ENCODE peak calls at places on chromosomes 2 and 18, in six cellular contexts. H, Y, U, K, L and D are unnamed samples.

GRCh38 chr2:150339951-150340350 is 147.5 kb downstream of the RND3 start:
- DNase-seq in K (no peak), Y (no peak), U (no peak), H (peak; percentile 20), L (no peak), D (no peak)

GRCh38 chr2:65383571-65384488 is 48.6 kb downstream of the SPRED2 start:
- DNase-seq in H (peak; percentile 56), K (peak; percentile 57), L (no peak), U (no peak), Y (no peak), D (no peak)

GRCh38 chr18:65938592-65939372 is 188.0 kb downstream of the CDH7 start:
- DNase-seq in Y (no peak), H (no peak), L (no peak), U (no peak), K (peak; percentile 50), D (no peak)

GRCh38 chr2:16122556-16122955 is 182.2 kb downstream of the MYCN start:
- DNase-seq in H (no peak), Y (no peak), K (no peak), U (no peak), L (no peak), D (no peak)

GRCh38 chr2:118686364-118686763 is 161.1 kb downstream of the EN1 start:
- DNase-seq in L (no peak), Y (peak; percentile 48), K (no peak), U (no peak), H (no peak), D (no peak)

GRCh38 chr2:17429130-17429529 is 89.1 kb downstream of the RAD51AP2 start:
- DNase-seq in U (no peak), Y (peak; percentile 60), L (no peak), K (no peak), H (peak; percentile 3), D (no peak)

GRCh38 chr2:216285641-216286156 is 86.6 kb downstream of the MARCHF4 start:
- DNase-seq in K (no peak), L (no peak), Y (no peak), H (no peak), U (no peak), D (no peak)

GRCh38 chr2:237289134-237289533 is 124.8 kb downstream of the COL6A3 start:
- DNase-seq in U (no peak), K (no peak), L (no peak), H (no peak), Y (no peak), D (peak; percentile 73)

GRCh38 chr2:49192041-49192440 is 37.7 kb upstream of the FSHR start:
- DNase-seq in K (no peak), L (no peak), Y (no peak), H (no peak), U (no peak), D (no peak)

GRCh38 chr2:9261231-9261883 is 54.7 kb downstream of the ASAP2 start:
- DNase-seq in K (no peak), H (no peak), L (no peak), U (no peak), Y (no peak), D (peak; percentile 85)

GRCh38 chr18:35458677-35459441 is 38.9 kb downstream of the INO80C start:
- DNase-seq in Y (no peak), L (no peak), H (peak; percentile 79), K (peak; percentile 30), U (no peak), D (peak; percentile 74)

GRCh38 chr18:34028341-34028740 is 196.4 kb downstream of the NOL4 start:
- DNase-seq in U (no peak), H (no peak), Y (no peak), L (no peak), K (no peak), D (no peak)

GRCh38 chr18:8559612-8560011 is 49.6 kb upstream of the RAB12 start:
- DNase-seq in U (no peak), L (no peak), H (peak; percentile 18), K (no peak), Y (no peak), D (no peak)

GRCh38 chr18:31946305-31947046 is 3.5 kb upstream of the TRAPPC8 start:
- DNase-seq in K (no peak), H (no peak), U (no peak), L (no peak), Y (no peak), D (no peak)

GRCh38 chr2:26805241-26805676 is 19.4 kb downstream of the CENPA start:
- DNase-seq in L (no peak), K (no peak), H (peak; percentile 87), U (no peak), Y (peak; percentile 100), D (no peak)

GRCh38 chr2:220064282-220065042 is 437.0 kb downstream of the SLC4A3 start:
- DNase-seq in H (no peak), Y (no peak), K (no peak), U (no peak), L (no peak), D (no peak)

GRCh38 chr2:220068877-220069276 is 441.4 kb downstream of the SLC4A3 start:
- DNase-seq in U (no peak), K (no peak), L (no peak), Y (no peak), H (no peak), D (no peak)

DNA sequence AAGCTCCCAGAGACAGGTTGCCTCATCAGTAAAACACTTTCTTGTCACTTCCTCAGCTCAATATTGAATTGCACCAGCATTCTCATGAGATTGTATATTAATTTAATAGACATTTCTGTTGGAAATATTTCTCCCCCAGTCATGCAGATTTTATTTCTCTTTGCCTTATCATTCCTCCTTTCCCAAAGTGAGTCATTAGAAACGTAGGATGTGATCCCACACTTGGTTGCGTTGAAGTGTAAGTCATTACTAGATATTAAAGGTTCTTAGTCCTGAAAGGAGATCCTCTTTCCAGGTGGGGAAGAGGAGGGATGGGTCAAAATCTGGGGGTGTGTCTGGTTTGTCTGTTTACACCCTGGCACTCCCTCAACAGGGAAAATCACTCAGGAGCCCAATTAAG is 438.2 kb downstream of the SLC4A3 start:
- DNase-seq in H (peak; percentile 23), Y (no peak), K (no peak), U (no peak), L (no peak), D (no peak)
- H3K4me3 ChIP-seq in H (no peak overlapping the region), Y (no peak overlapping the region), K (no peak overlapping the region), U (no peak overlapping the region), L (no peak overlapping the region), D (no peak overlapping the region)

GRCh38 chr2:96542357-96542977 is 5.9 kb downstream of the ARID5A start:
- DNase-seq in U (no peak), Y (no peak), K (no peak), L (peak; percentile 37), H (no peak), D (no peak)
- H3K4me1 ChIP-seq in U (peaks cover 84% of the 10 kb centered on the region), Y (peaks cover 23% of the 10 kb centered on the region), K (peaks cover 10% of the 10 kb centered on the region), L (peaks cover 27% of the 10 kb centered on the region), H (peaks cover 22% of the 10 kb centered on the region), D (peaks cover 41% of the 10 kb centered on the region)

GRCh38 chr18:28149810-28150420 is 27.0 kb downstream of the CDH2 start:
- DNase-seq in Y (no peak), L (no peak), U (no peak), H (no peak), K (no peak), D (no peak)

GRCh38 chr18:28153485-28154065 is 23.4 kb downstream of the CDH2 start:
- DNase-seq in U (no peak), L (no peak), Y (no peak), K (no peak), H (peak; percentile 60), D (no peak)

GRCh38 chr18:28151434-28151833 is 25.5 kb downstream of the CDH2 start:
- DNase-seq in H (no peak), U (no peak), L (no peak), Y (no peak), K (no peak), D (no peak)

GRCh38 chr18:28150925-28151324 is 26.0 kb downstream of the CDH2 start:
- DNase-seq in Y (no peak), K (no peak), H (no peak), U (no peak), L (no peak), D (no peak)

GRCh38 chr18:28152354-28152753 is 24.6 kb downstream of the CDH2 start:
- DNase-seq in Y (no peak), L (no peak), K (no peak), U (no peak), H (no peak), D (no peak)
- TF ChIP-seq CTCF in Y (no peak), L (no peak), K (no peak), U (no peak), H (no peak), D (no peak)

GRCh38 chr2:7726989-7727388 is 809.8 kb downstream of the RNF144A start:
- DNase-seq in U (no peak), Y (no peak), K (no peak), H (no peak), L (no peak), D (no peak)
- H3K4me3 ChIP-seq in U (peak overlapping the region; percentile 48), Y (no peak overlapping the region), K (no peak overlapping the region), H (no peak overlapping the region), L (peak overlapping the region; percentile 28), D (no peak overlapping the region)

GRCh38 chr18:28116461-28116860 is 60.5 kb downstream of the CDH2 start:
- DNase-seq in H (no peak), U (no peak), K (no peak), Y (no peak), L (no peak), D (no peak)
- H3K4me1 ChIP-seq in H (peaks cover 6% of the 10 kb centered on the region), U (no peaks in the 10 kb centered on the region), K (no peaks in the 10 kb centered on the region), Y (peaks cover 6% of the 10 kb centered on the region), L (no peaks in the 10 kb centered on the region), D (no peaks in the 10 kb centered on the region)

GRCh38 chr2:199797431-199797830 is 53.6 kb downstream of the FTCDNL1 start:
- DNase-seq in K (no peak), U (no peak), L (no peak), Y (no peak), H (no peak), D (no peak)
- TF ChIP-seq CTCF in K (no peak), U (no peak), L (no peak), Y (no peak), H (no peak), D (no peak)